ENCODE peak calls at places on chromosomes 5 and 9, in five cellular contexts. U is A549, L is heart left ventricle, O is Peyer's patch, N is esophagus muscularis mucosa. P is an unnamed sample. For H3K4me1, the result is how much of the 10 kb centered on the place peaks cover.

GRCh38 chr9:104907278-104907951 is 20.5 kb downstream of the ABCA1 start:
- DNase-seq in O (no peak), U (no peak), L (no peak), N (no peak), P (no peak)

GRCh38 chr9:109497193-109498165 is 628 bp downstream of the PTPN3 start:
- DNase-seq in U (peak), O (no peak), N (no peak), L (no peak), P (no peak)

GRCh38 chr5:103347729-103348128 is 89.2 kb downstream of the MACIR start:
- DNase-seq in N (no peak), U (no peak), L (no peak), O (no peak), P (no peak)

GRCh38 chr9:136193891-136194279 is 11.0 kb downstream of the LHX3 start:
- DNase-seq in U (no peak), O (no peak), N (no peak), L (no peak), P (no peak)

GRCh38 chr9:5112109-5112592 is 73.3 kb downstream of the INSL6 start:
- DNase-seq in O (no peak), U (no peak), L (no peak), N (no peak), P (no peak)

GRCh38 chr5:5141625-5142527 is 1.7 kb downstream of the ADAMTS16 start:
- DNase-seq in U (no peak), N (no peak), L (no peak), O (peak), P (peak)

GRCh38 chr9:128887914-128888350 is 6.0 kb downstream of the LRRC8A start:
- DNase-seq in U (no peak), N (no peak), L (no peak), O (no peak), P (no peak)

GRCh38 chr5:141485305-141486055 is 650 bp downstream of the PCDHGC4 start:
- DNase-seq in L (no peak), N (no peak), O (no peak), U (no peak), P (no peak)

GRCh38 chr9:77601476-77602056 is 46.6 kb downstream of the GNA14 start:
- DNase-seq in O (no peak), U (no peak), N (peak), L (no peak), P (no peak)

GRCh38 chr5:132253008-132253441 is 4.5 kb upstream of the PDLIM4 start:
- DNase-seq in O (no peak), U (no peak), N (no peak), L (no peak), P (no peak)

GRCh38 chr5:140725799-140726471 is 25.7 kb downstream of the ZMAT2 start:
- DNase-seq in N (peak), O (no peak), L (no peak), U (peak), P (peak)

GRCh38 chr5:168227001-168227400 is 64.4 kb upstream of the WWC1 start:
- DNase-seq in N (no peak), L (no peak), U (no peak), O (no peak), P (no peak)

GRCh38 chr5:97797994-97798451 is 615.0 kb upstream of the RIOK2 start:
- DNase-seq in U (no peak), N (no peak), L (no peak), O (no peak), P (no peak)

GRCh38 chr9:71941998-71942567 is 30.6 kb downstream of the C9orf85 start:
- DNase-seq in N (no peak), O (no peak), L (no peak), U (no peak), P (no peak)

GRCh38 chr5:3324421-3325101 is 271.1 kb upstream of the IRX1 start:
- DNase-seq in O (no peak), N (no peak), U (no peak), L (no peak), P (no peak)

GRCh38 chr5:54357371-54358058 is 47.1 kb upstream of the ARL15 start:
- DNase-seq in N (no peak), O (no peak), U (no peak), L (no peak), P (no peak)

GRCh38 chr5:39580702-39581498 is 156.1 kb upstream of the DAB2 start:
- DNase-seq in U (no peak), N (no peak), L (no peak), O (no peak), P (no peak)

GRCh38 chr9:108297025-108297424 is 558.8 kb downstream of the ACTL7B start:
- DNase-seq in N (peak), O (no peak), U (no peak), L (no peak), P (no peak)

GRCh38 chr5:110807174-110807573 is 68.4 kb downstream of the SLC25A46 start:
- DNase-seq in U (no peak), N (no peak), L (no peak), O (no peak), P (no peak)

GRCh38 chr9:125172351-125172750 is 17.3 kb downstream of the PPP6C start:
- DNase-seq in L (no peak), N (no peak), U (no peak), O (no peak), P (no peak)

GRCh38 chr9:134738869-134739659 is 97.5 kb downstream of the COL5A1 start:
- DNase-seq in O (no peak), L (peak), N (peak), U (peak), P (peak)

GRCh38 chr9:78806492-78807160 is 509.7 kb downstream of the PSAT1 start:
- DNase-seq in U (no peak), L (no peak), N (no peak), O (no peak), P (no peak)

GRCh38 chr5:33781286-33781685 is 110.5 kb downstream of the ADAMTS12 start:
- DNase-seq in U (no peak), L (no peak), N (no peak), O (no peak), P (no peak)

GRCh38 chr5:110053824-110054223 is 364.1 kb downstream of the MAN2A1 start:
- DNase-seq in U (no peak), O (no peak), L (no peak), N (no peak), P (no peak)

GRCh38 chr5:117084052-117084451 is 509.4 kb upstream of the SEMA6A start:
- DNase-seq in N (no peak), L (no peak), O (no peak), U (no peak), P (no peak)

GRCh38 chr9:101480386-101480785 is 44.8 kb upstream of the ALDOB start:
- DNase-seq in O (no peak), U (no peak), N (no peak), L (no peak), P (no peak)

GRCh38 chr9:35618325-35618727 is at the start of gene CD72:
- DNase-seq in U (no peak), O (peak), L (peak), N (no peak), P (no peak)

GRCh38 chr9:79166005-79166404 is 405.8 kb upstream of the TLE4 start:
- DNase-seq in L (no peak), N (no peak), U (no peak), O (no peak), P (no peak)

GRCh38 chr5:180487556-180487955 is 6.6 kb upstream of the CNOT6 start:
- DNase-seq in U (no peak), N (no peak), O (no peak), L (no peak), P (no peak)

GRCh38 chr5:135596788-135597187 is 18.0 kb upstream of the CXCL14 start:
- DNase-seq in O (no peak), L (no peak), U (no peak), N (peak), P (no peak)

GRCh38 chr5:173123416-173123815 is 20.9 kb upstream of the BNIP1 start:
- DNase-seq in N (no peak), O (no peak), U (no peak), L (no peak), P (no peak)

GRCh38 chr5:174176511-174176910 is 131.0 kb downstream of the NSG2 start:
- DNase-seq in L (no peak), N (no peak), O (no peak), U (no peak), P (no peak)

GRCh38 chr9:123011878-123012528 is 21.5 kb upstream of the GPR21 start:
- DNase-seq in L (no peak), U (no peak), O (no peak), N (no peak), P (no peak)

GRCh38 chr5:15929616-15930303 is 249.8 kb downstream of the MARCHF11 start:
- DNase-seq in U (no peak), N (peak), L (no peak), O (no peak), P (no peak)

GRCh38 chr9:4515958-4516375 is 25.7 kb downstream of the SLC1A1 start:
- DNase-seq in O (no peak), L (no peak), U (no peak), N (no peak), P (no peak)

GRCh38 chr5:108472237-108472636 is 90.3 kb upstream of the FBXL17 start:
- DNase-seq in U (no peak), O (no peak), N (no peak), L (no peak), P (no peak)

GRCh38 chr9:121455527-121456239 is 44.0 kb downstream of the GGTA1 start:
- DNase-seq in U (no peak), L (no peak), N (no peak), O (no peak), P (no peak)

GRCh38 chr5:154086641-154087040 is 47.9 kb downstream of the MFAP3 start:
- DNase-seq in O (no peak), N (no peak), L (no peak), U (no peak), P (no peak)

GRCh38 chr5:149448831-149449714 is 70.0 kb upstream of the IL17B start:
- DNase-seq in O (no peak), N (no peak), U (no peak), L (no peak), P (no peak)

GRCh38 chr5:149450199-149450598 is 71.1 kb upstream of the IL17B start:
- DNase-seq in O (no peak), U (no peak), L (peak), N (no peak), P (peak)

GRCh38 chr5:149452665-149453617 is 73.8 kb upstream of the IL17B start:
- DNase-seq in O (no peak), L (peak), U (no peak), N (no peak), P (no peak)

GRCh38 chr5:149453618-149454415 is 74.7 kb upstream of the IL17B start:
- DNase-seq in N (no peak), L (no peak), U (no peak), O (no peak), P (no peak)

DNA sequence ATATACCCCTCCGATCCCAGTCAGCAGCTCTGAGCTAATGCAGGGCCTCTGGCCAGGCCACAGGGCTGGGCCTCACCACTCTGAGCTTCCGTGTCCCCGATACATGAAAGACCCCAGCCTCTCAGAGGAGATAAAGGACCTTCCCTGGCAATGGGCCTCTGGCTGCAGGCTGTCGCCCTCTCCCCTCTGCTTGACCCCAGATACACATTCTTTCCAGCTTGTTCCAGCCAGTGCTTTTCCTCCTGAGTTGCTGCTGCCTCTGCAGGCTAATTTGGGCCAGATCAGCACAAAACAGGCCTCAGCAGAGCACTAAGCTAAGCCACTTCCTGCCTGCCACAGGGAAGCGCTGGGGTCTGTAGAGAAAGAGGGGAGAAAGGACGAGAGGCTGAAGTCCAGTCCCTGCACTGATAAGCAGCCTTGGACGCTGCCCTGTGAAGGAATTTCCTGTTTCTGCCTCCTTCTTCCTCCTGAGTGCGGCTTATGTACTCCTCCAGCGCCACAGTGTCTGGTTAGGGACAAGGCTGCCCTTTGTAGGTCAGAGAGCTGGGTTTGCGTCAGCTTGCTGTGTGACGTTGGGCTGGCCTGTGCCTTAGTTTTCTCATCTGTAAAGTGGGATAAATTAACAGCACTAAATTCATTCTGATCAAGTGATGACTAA is 73.0 kb upstream of the IL17B start:
- DNase-seq in O (no peak), U (no peak), N (no peak), L (peak), P (peak)
- TF ChIP-seq POLR2A in O (peak), U (no peak), N (no peak), L (no peak), P (no peak)

GRCh38 chr5:75389430-75389829 is 52.4 kb downstream of the HMGCR start:
- DNase-seq in L (no peak), U (no peak), N (no peak), O (no peak), P (no peak)

GRCh38 chr5:75395277-75395676 is 58.3 kb downstream of the HMGCR start:
- DNase-seq in U (no peak), N (no peak), O (no peak), L (no peak), P (no peak)
- H3K4me1 ChIP-seq in U (under half), N (under half), O (under half), L (under half), P (under half)

GRCh38 chr5:89301572-89302025 is 418.6 kb upstream of the MEF2C start:
- DNase-seq in N (no peak), U (no peak), L (no peak), O (no peak), P (no peak)

GRCh38 chr5:89300426-89300970 is 417.5 kb upstream of the MEF2C start:
- DNase-seq in N (no peak), O (no peak), U (no peak), L (no peak), P (no peak)

GRCh38 chr5:89299998-89300397 is 417.0 kb upstream of the MEF2C start:
- DNase-seq in O (no peak), L (no peak), N (no peak), U (no peak), P (no peak)

GRCh38 chr5:89303033-89303480 is 420.1 kb upstream of the MEF2C start:
- DNase-seq in N (no peak), O (no peak), L (no peak), U (no peak), P (no peak)

GRCh38 chr5:89302102-89302891 is 419.3 kb upstream of the MEF2C start:
- DNase-seq in N (no peak), U (no peak), L (no peak), O (no peak), P (no peak)
- TF ChIP-seq POLR2A in N (no peak), U (no peak), L (no peak), O (no peak), P (no peak)

GRCh38 chr9:133141833-133142594 is 21.0 kb upstream of the RALGDS start:
- DNase-seq in O (peak), U (no peak), L (no peak), N (no peak), P (peak)

GRCh38 chr9:133144887-133145466 is 18.7 kb downstream of the GBGT1 start:
- DNase-seq in U (no peak), N (no peak), L (no peak), O (no peak), P (no peak)

GRCh38 chr9:133144142-133144886 is 19.4 kb downstream of the GBGT1 start:
- DNase-seq in U (peak), O (peak), L (peak), N (no peak), P (peak)

GRCh38 chr9:133143639-133144141 is 20.0 kb downstream of the GBGT1 start:
- DNase-seq in U (no peak), O (no peak), L (peak), N (no peak), P (peak)

GRCh38 chr9:133142657-133143592 is 20.8 kb downstream of the GBGT1 start:
- DNase-seq in L (peak), U (no peak), N (no peak), O (no peak), P (peak)
- H3K4me1 ChIP-seq in L (under half), U (under half), N (half or more), O (under half), P (half or more)

GRCh38 chr5:27854243-27854852 is 816.0 kb upstream of the CDH9 start:
- DNase-seq in O (no peak), N (no peak), U (no peak), L (no peak), P (no peak)
- TF ChIP-seq POLR2A in O (no peak), N (no peak), U (no peak), L (no peak), P (no peak)

DNA sequence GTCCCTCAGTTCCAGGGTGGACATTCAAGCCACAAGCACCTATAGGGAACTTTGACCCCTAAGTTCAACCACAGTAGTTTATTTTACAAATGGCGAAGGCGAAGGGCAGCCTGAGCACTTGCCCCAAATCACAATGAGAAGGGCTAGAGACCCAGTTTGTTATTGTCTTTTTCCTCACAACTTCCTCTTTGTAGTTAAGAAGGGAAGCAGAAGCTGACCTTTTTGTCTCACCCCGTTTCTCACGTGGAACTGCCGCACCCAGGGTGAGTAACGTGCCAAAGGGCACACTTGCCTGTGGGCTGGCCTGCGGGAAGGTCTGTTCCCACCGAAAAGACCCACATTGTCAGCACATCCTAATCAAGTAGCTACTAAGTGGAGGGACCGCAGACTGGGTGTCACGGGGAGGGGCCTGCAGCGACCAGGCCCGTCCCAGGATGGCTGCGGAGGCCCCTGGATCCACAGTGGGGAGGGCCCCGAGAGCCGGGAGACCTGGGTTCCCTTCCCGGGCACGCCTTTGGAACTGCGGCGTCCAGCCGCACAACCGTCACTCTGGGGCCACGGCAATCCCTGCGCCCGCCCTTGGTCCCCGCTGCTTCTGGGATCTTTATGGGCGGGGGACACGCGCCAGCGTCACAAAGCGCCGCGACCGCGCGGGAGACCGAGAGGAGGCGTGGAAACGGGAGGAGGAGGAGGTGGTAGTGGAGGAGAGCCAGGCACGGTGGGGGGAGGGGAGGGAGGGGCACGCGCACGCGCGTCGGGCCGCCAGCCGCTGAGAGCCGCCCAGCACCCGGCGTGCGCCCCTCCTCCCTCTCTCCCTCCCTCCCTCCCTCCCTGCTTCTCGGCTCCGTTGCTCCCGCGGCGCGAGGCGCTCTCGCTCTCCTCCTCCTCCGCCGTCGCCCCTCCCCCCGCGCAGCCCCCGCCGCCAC is at the start of gene UBE2R2:
- DNase-seq in O (peak), L (peak), N (peak), U (peak), P (peak)
- H3K4me1 ChIP-seq in O (under half), L (under half), N (half or more), U (half or more), P (under half)

GRCh38 chr5:149356391-149356790 is 1.5 kb upstream of the PCYOX1L start:
- DNase-seq in N (no peak), O (no peak), U (no peak), L (no peak), P (no peak)

GRCh38 chr5:149358294-149358651 is 427 bp downstream of the PCYOX1L start:
- DNase-seq in L (peak), N (no peak), O (peak), U (no peak), P (peak)

GRCh38 chr5:149358818-149359217 is 972 bp downstream of the PCYOX1L start:
- DNase-seq in L (no peak), O (no peak), U (no peak), N (no peak), P (no peak)

GRCh38 chr5:149355688-149356087 is 2.2 kb upstream of the PCYOX1L start:
- DNase-seq in N (no peak), O (no peak), U (no peak), L (no peak), P (no peak)

DNA sequence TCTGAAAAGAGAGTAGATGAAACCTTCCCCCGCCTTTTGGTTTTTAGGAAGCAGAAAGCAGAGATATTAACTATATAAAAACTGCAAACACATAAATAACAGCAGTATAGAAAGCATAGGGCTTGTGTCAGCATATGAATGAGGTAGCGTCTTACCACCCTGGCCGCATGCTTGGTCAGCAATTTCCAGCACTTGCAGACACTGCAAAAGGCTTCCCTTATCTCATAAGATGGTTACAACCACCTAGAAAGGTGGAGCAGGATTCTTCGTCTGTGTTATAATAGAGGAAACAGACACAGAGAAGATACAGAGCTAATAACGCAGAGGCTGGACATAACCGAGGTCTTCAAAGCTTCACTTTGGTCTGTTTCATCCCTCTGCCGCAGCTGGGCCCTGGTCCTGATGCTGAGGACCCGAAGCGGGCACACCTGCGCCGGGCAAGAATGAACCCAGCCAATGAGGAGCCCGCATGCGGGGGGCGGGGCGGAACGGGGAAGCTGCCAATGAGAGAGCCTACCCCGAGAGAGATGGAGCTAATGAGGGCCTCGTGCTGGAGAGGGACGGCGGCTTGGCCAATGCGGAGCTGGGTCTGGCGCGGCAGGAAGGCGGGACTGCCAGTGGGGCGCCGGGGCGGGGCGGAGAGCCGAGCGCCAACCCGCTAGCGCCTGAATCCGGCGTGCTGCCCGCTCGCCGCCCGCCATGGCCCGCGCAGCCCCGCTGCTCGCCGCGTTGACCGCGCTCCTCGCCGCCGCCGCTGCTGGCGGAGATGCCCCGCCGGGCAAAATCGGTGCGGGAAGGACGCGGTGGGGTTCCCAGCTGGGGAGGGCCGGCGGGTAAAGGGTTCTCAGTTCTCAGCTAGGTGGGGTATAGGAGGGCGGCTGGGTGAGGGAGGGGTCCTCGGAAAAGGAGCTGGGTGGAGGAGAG is at the start of gene PCYOX1L:
- DNase-seq in L (peak), N (peak), O (peak), U (peak), P (peak)
- TF ChIP-seq POLR2A in L (peak), N (no peak), O (peak), U (peak), P (no peak)